ENCODE peak calls at places on chromosomes 3 and 15, in ten cellular contexts. Y, F, W, O, I, R, E, Z, Q and S are unnamed samples.

GRCh38 chr3:13069495-13069894 is 3.7 kb downstream of the IQSEC1 start:
- DNase-seq in Y (no peak), F (no peak), W (no peak), O (peak), I (no peak), R (no peak), E (peak), Z (peak), Q (no peak), S (no peak)

GRCh38 chr3:149658444-149659172 is 783 bp upstream of the WWTR1 start:
- DNase-seq in Y (no peak), F (no peak), W (no peak), O (peak), I (peak), R (peak), E (peak), Z (peak), Q (peak), S (peak)

GRCh38 chr3:112017081-112017480 is 17.5 kb upstream of the TMPRSS7 start:
- DNase-seq in Y (no peak), F (no peak), W (no peak), O (no peak), I (peak), R (no peak), E (no peak), Z (no peak), Q (no peak), S (no peak)

GRCh38 chr3:33775363-33775762 is 23.1 kb upstream of the PDCD6IP start:
- DNase-seq in Y (no peak), F (no peak), W (no peak), O (no peak), I (no peak), R (no peak), E (no peak), Z (no peak), Q (no peak), S (no peak)

GRCh38 chr3:187979543-187979942 is 174.4 kb upstream of the LPP start:
- DNase-seq in Y (no peak), F (no peak), W (peak), O (no peak), I (no peak), R (no peak), E (no peak), Z (no peak), Q (no peak), S (no peak)

GRCh38 chr3:123066896-123067688 is at the start of gene PDIA5:
- DNase-seq in Y (peak), F (peak), W (peak), O (peak), I (peak), R (peak), E (peak), Z (no peak), Q (peak), S (peak)

GRCh38 chr3:123883111-123883510 is 1.0 kb downstream of the MYLK start:
- DNase-seq in Y (no peak), F (no peak), W (no peak), O (no peak), I (no peak), R (no peak), E (no peak), Z (no peak), Q (no peak), S (no peak)

GRCh38 chr3:151879684-151880282 is 6.3 kb downstream of the SUCNR1 start:
- DNase-seq in Y (no peak), F (no peak), W (no peak), O (no peak), I (no peak), R (no peak), E (no peak), Z (no peak), Q (no peak), S (no peak)

GRCh38 chr15:96274698-96275097 is 55.8 kb upstream of the NR2F2 start:
- DNase-seq in Y (no peak), F (no peak), W (no peak), O (no peak), I (no peak), R (no peak), E (no peak), Z (no peak), Q (no peak), S (no peak)

GRCh38 chr3:8757551-8758518 is 11.6 kb downstream of the OXTR start:
- DNase-seq in Y (no peak), F (no peak), W (no peak), O (no peak), I (peak), R (peak), E (no peak), Z (no peak), Q (no peak), S (no peak)

GRCh38 chr3:133466531-133467386 is 66.9 kb downstream of the BFSP2 start:
- DNase-seq in Y (no peak), F (no peak), W (no peak), O (no peak), I (no peak), R (no peak), E (no peak), Z (no peak), Q (no peak), S (no peak)